ENCODE peak calls at places on chromosomes 1 and 21, in five cellular contexts. One of them, this sample, is unnamed.

GRCh38 chr21:42063206-42063577 is 7.9 kb upstream of the UMODL1 start:
- DNase-seq in A549: no peak
- DNase-seq in GM23338: no peak
- DNase-seq in GM12878: peak
- DNase-seq in HCT116: no peak
- DNase-seq in this sample: no peak

GRCh38 chr1:87203890-87204289 is 124.8 kb upstream of the LMO4 start:
- DNase-seq in A549: no peak
- DNase-seq in GM23338: no peak
- DNase-seq in GM12878: no peak
- DNase-seq in HCT116: no peak
- DNase-seq in this sample: no peak

GRCh38 chr1:184684285-184685077 is 70.2 kb downstream of the EDEM3 start:
- DNase-seq in A549: no peak
- DNase-seq in GM23338: no peak
- DNase-seq in GM12878: no peak
- DNase-seq in HCT116: no peak
- DNase-seq in this sample: no peak

GRCh38 chr1:170204121-170204520 is 58.4 kb downstream of the NTMT2 start:
- DNase-seq in A549: no peak
- DNase-seq in GM23338: no peak
- DNase-seq in GM12878: no peak
- DNase-seq in HCT116: no peak
- DNase-seq in this sample: no peak

GRCh38 chr1:34199927-34200326 is 23.2 kb downstream of the C1orf94 start:
- DNase-seq in A549: peak
- DNase-seq in GM23338: no peak
- DNase-seq in GM12878: no peak
- DNase-seq in HCT116: peak
- DNase-seq in this sample: no peak

GRCh38 chr21:33266784-33267135 is 593 bp downstream of the IL10RB start:
- DNase-seq in A549: no peak
- DNase-seq in GM23338: no peak
- DNase-seq in GM12878: no peak
- DNase-seq in HCT116: no peak
- DNase-seq in this sample: no peak

GRCh38 chr21:17853393-17854275 is 34.5 kb upstream of the C21orf91 start:
- DNase-seq in A549: no peak
- DNase-seq in GM23338: no peak
- DNase-seq in GM12878: no peak
- DNase-seq in HCT116: no peak
- DNase-seq in this sample: no peak

GRCh38 chr1:86765674-86766073 is 61.3 kb downstream of the SH3GLB1 start:
- DNase-seq in A549: no peak
- DNase-seq in GM23338: no peak
- DNase-seq in GM12878: no peak
- DNase-seq in HCT116: no peak
- DNase-seq in this sample: no peak

GRCh38 chr1:184695023-184695422 is 59.6 kb downstream of the EDEM3 start:
- DNase-seq in A549: no peak
- DNase-seq in GM23338: no peak
- DNase-seq in GM12878: no peak
- DNase-seq in HCT116: no peak
- DNase-seq in this sample: no peak

GRCh38 chr1:27938488-27938887 is 3.7 kb downstream of the SMPDL3B start:
- DNase-seq in A549: no peak
- DNase-seq in GM23338: no peak
- DNase-seq in GM12878: no peak
- DNase-seq in HCT116: no peak
- DNase-seq in this sample: no peak

GRCh38 chr1:229596961-229597699 is 28.8 kb downstream of the TAF5L start:
- DNase-seq in A549: no peak
- DNase-seq in GM23338: no peak
- DNase-seq in GM12878: no peak
- DNase-seq in HCT116: no peak
- DNase-seq in this sample: no peak

GRCh38 chr1:234918216-234918841 is 210.3 kb downstream of the TOMM20 start:
- DNase-seq in A549: no peak
- DNase-seq in GM23338: peak
- DNase-seq in GM12878: no peak
- DNase-seq in HCT116: no peak
- DNase-seq in this sample: no peak

GRCh38 chr1:76666499-76666898 is 200.8 kb upstream of the ST6GALNAC5 start:
- DNase-seq in A549: no peak
- DNase-seq in GM23338: no peak
- DNase-seq in GM12878: no peak
- DNase-seq in HCT116: no peak
- DNase-seq in this sample: no peak

GRCh38 chr1:22500058-22500457 is 48.4 kb downstream of the ZBTB40 start:
- DNase-seq in A549: no peak
- DNase-seq in GM23338: peak
- DNase-seq in GM12878: no peak
- DNase-seq in HCT116: no peak
- DNase-seq in this sample: no peak

GRCh38 chr1:156584813-156585212 is 5.3 kb downstream of the TTC24 start:
- DNase-seq in A549: peak
- DNase-seq in GM23338: peak
- DNase-seq in GM12878: no peak
- DNase-seq in HCT116: no peak
- DNase-seq in this sample: no peak

GRCh38 chr21:41631564-41632461 is 123.9 kb upstream of the TMPRSS2 start:
- DNase-seq in A549: peak
- DNase-seq in GM23338: no peak
- DNase-seq in GM12878: no peak
- DNase-seq in HCT116: no peak
- DNase-seq in this sample: no peak

GRCh38 chr1:59110287-59110686 is 186.6 kb upstream of the FGGY start:
- DNase-seq in A549: no peak
- DNase-seq in GM23338: no peak
- DNase-seq in GM12878: no peak
- DNase-seq in HCT116: no peak
- DNase-seq in this sample: no peak

GRCh38 chr1:87806377-87807094 is 477.9 kb downstream of the LMO4 start:
- DNase-seq in A549: peak
- DNase-seq in GM23338: no peak
- DNase-seq in GM12878: no peak
- DNase-seq in HCT116: no peak
- DNase-seq in this sample: no peak

GRCh38 chr1:94099303-94099702 is 21.6 kb downstream of the ABCA4 start:
- DNase-seq in A549: no peak
- DNase-seq in GM23338: no peak
- DNase-seq in GM12878: no peak
- DNase-seq in HCT116: no peak
- DNase-seq in this sample: no peak

GRCh38 chr1:230215529-230215928 is 148.5 kb downstream of the GALNT2 start:
- DNase-seq in A549: no peak
- DNase-seq in GM23338: no peak
- DNase-seq in GM12878: no peak
- DNase-seq in HCT116: no peak
- DNase-seq in this sample: no peak

GRCh38 chr1:157495285-157495684 is 57.0 kb downstream of the FCRL5 start:
- DNase-seq in A549: no peak
- DNase-seq in GM23338: no peak
- DNase-seq in GM12878: no peak
- DNase-seq in HCT116: no peak
- DNase-seq in this sample: no peak

GRCh38 chr21:35120631-35121180 is 71.6 kb upstream of the RUNX1 start:
- DNase-seq in A549: no peak
- DNase-seq in GM23338: peak
- DNase-seq in GM12878: no peak
- DNase-seq in HCT116: no peak
- DNase-seq in this sample: no peak

GRCh38 chr1:179296356-179296755 is 2.8 kb downstream of the SOAT1 start:
- DNase-seq in A549: no peak
- DNase-seq in GM23338: peak
- DNase-seq in GM12878: no peak
- DNase-seq in HCT116: no peak
- DNase-seq in this sample: no peak

GRCh38 chr1:52920791-52921291 is 699 bp downstream of the ECHDC2 start:
- DNase-seq in A549: no peak
- DNase-seq in GM23338: peak
- DNase-seq in GM12878: no peak
- DNase-seq in HCT116: no peak
- DNase-seq in this sample: no peak

GRCh38 chr1:175217674-175218073 is 25.1 kb upstream of the KIAA0040 start:
- DNase-seq in A549: no peak
- DNase-seq in GM23338: no peak
- DNase-seq in GM12878: no peak
- DNase-seq in HCT116: no peak
- DNase-seq in this sample: no peak

GRCh38 chr1:210085359-210085758 is 147.2 kb upstream of the SERTAD4 start:
- DNase-seq in A549: no peak
- DNase-seq in GM23338: no peak
- DNase-seq in GM12878: no peak
- DNase-seq in HCT116: no peak
- DNase-seq in this sample: no peak

GRCh38 chr1:221217029-221217428 is 337.8 kb downstream of the HLX start:
- DNase-seq in A549: no peak
- DNase-seq in GM23338: no peak
- DNase-seq in GM12878: no peak
- DNase-seq in HCT116: no peak
- DNase-seq in this sample: no peak

GRCh38 chr1:76764638-76765572 is 102.4 kb upstream of the ST6GALNAC5 start:
- DNase-seq in A549: no peak
- DNase-seq in GM23338: no peak
- DNase-seq in GM12878: no peak
- DNase-seq in HCT116: no peak
- DNase-seq in this sample: no peak

GRCh38 chr1:222074317-222074716 is 332.4 kb upstream of the DUSP10 start:
- DNase-seq in A549: no peak
- DNase-seq in GM23338: no peak
- DNase-seq in GM12878: no peak
- DNase-seq in HCT116: no peak
- DNase-seq in this sample: no peak

GRCh38 chr1:71054791-71055190 is 7.2 kb upstream of the PTGER3 start:
- DNase-seq in A549: no peak
- DNase-seq in GM23338: no peak
- DNase-seq in GM12878: no peak
- DNase-seq in HCT116: no peak
- DNase-seq in this sample: no peak

GRCh38 chr1:147676306-147677085 is 6.2 kb upstream of the ACP6 start:
- DNase-seq in A549: peak
- DNase-seq in GM23338: no peak
- DNase-seq in GM12878: no peak
- DNase-seq in HCT116: no peak
- DNase-seq in this sample: no peak

GRCh38 chr1:220492671-220493070 is 35.3 kb upstream of the MARK1 start:
- DNase-seq in A549: no peak
- DNase-seq in GM23338: no peak
- DNase-seq in GM12878: no peak
- DNase-seq in HCT116: no peak
- DNase-seq in this sample: no peak

GRCh38 chr21:15190837-15191236 is 126.0 kb upstream of the NRIP1 start:
- DNase-seq in A549: no peak
- DNase-seq in GM23338: no peak
- DNase-seq in GM12878: no peak
- DNase-seq in HCT116: no peak
- DNase-seq in this sample: no peak

GRCh38 chr21:15193937-15194336 is 129.1 kb upstream of the NRIP1 start:
- DNase-seq in A549: no peak
- DNase-seq in GM23338: no peak
- DNase-seq in GM12878: no peak
- DNase-seq in HCT116: no peak
- DNase-seq in this sample: no peak

GRCh38 chr21:15190412-15190811 is 125.6 kb upstream of the NRIP1 start:
- DNase-seq in A549: no peak
- DNase-seq in GM23338: no peak
- DNase-seq in GM12878: no peak
- DNase-seq in HCT116: no peak
- DNase-seq in this sample: no peak

GRCh38 chr21:15191342-15191741 is 126.5 kb upstream of the NRIP1 start:
- DNase-seq in A549: no peak
- DNase-seq in GM23338: no peak
- DNase-seq in GM12878: no peak
- DNase-seq in HCT116: no peak
- DNase-seq in this sample: no peak

DNA sequence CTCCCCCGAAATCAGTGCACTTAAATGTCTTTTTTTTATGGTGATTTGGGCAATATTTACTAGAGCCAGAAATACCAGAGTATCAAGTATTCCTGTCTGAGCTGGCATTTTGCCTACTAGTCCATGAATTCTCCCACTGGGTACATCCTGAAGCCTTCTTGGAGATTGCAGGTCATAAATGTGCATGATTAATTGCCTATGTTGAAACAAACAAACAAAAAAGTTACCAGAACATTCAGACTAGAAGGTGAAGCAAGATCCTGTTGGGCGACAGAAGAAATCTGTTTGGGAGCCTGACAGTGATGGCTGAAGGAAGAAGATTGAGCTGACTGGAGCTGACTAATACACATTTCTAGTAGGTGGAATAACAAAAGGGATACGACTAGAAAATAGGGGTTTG is 127.4 kb upstream of the NRIP1 start:
- DNase-seq in A549: no peak
- DNase-seq in GM23338: no peak
- DNase-seq in GM12878: no peak
- DNase-seq in HCT116: no peak
- DNase-seq in this sample: no peak
- TF ChIP-seq REST in A549: no peak
- TF ChIP-seq REST in GM23338: no peak
- TF ChIP-seq REST in GM12878: no peak
- TF ChIP-seq REST in HCT116: no peak
- TF ChIP-seq REST in this sample: no peak

GRCh38 chr1:244989813-244990212 is 125.5 kb upstream of the HNRNPU start:
- DNase-seq in A549: no peak
- DNase-seq in GM23338: no peak
- DNase-seq in GM12878: no peak
- DNase-seq in HCT116: no peak
- DNase-seq in this sample: no peak
- TF ChIP-seq REST in A549: no peak
- TF ChIP-seq REST in GM23338: no peak
- TF ChIP-seq REST in GM12878: no peak
- TF ChIP-seq REST in HCT116: no peak
- TF ChIP-seq REST in this sample: no peak

DNA sequence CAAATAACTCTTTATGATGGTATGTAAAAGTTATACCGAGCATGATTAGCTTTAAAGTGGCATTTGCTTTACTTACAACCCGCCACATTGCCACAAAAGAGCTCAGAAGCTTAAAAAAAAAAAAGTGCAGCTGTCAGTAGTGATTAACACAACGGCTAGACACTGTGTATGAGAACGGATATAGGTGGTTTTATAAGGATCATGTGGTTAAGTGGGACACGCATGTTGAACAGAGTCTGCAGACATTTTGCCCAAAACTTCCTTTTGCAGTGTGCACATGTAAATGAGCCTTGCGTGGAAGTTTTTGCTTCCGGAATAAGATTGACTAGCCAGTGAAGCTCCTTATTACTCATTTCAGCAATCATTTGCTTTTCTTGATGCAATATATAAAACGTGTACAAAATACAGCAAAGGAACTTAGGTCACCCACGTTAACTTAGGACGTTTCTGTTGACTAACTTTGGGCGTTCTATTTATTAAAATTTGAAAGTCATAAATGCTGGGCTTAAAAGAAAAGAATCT is 58.7 kb upstream of the RGS1 start:
- DNase-seq in A549: no peak
- DNase-seq in GM23338: no peak
- DNase-seq in GM12878: peak
- DNase-seq in HCT116: no peak
- DNase-seq in this sample: no peak
- TF ChIP-seq REST in A549: no peak
- TF ChIP-seq REST in GM23338: no peak
- TF ChIP-seq REST in GM12878: no peak
- TF ChIP-seq REST in HCT116: no peak
- TF ChIP-seq REST in this sample: no peak

GRCh38 chr1:150562384-150563339 is 13.5 kb downstream of the ADAMTSL4 start:
- DNase-seq in A549: no peak
- DNase-seq in GM23338: peak
- DNase-seq in GM12878: peak
- DNase-seq in HCT116: no peak
- DNase-seq in this sample: no peak
- TF ChIP-seq REST in A549: no peak
- TF ChIP-seq REST in GM23338: no peak
- TF ChIP-seq REST in GM12878: peak
- TF ChIP-seq REST in HCT116: no peak
- TF ChIP-seq REST in this sample: no peak